ENCODE peak calls at places on chromosomes 6 and 20, in six cellular contexts. Q is SK-N-SH, I is GM12878, J is H1, B is K562, R is A549. K is an unnamed sample.

GRCh38 chr20:13113731-13114130 is 105.0 kb downstream of the SPTLC3 start:
- DNase-seq in Q (no peak), I (no peak), J (no peak), B (no peak), R (no peak), K (no peak)

GRCh38 chr6:163563303-163563702 is 148.8 kb downstream of the QKI start:
- DNase-seq in Q (no peak), I (no peak), J (no peak), B (no peak), R (no peak), K (no peak)

GRCh38 chr6:128519931-128520435 is 416 bp downstream of the PTPRK start:
- DNase-seq in Q (peak; percentile 35), I (no peak), J (peak; percentile 83), B (no peak), R (peak; percentile 25), K (no peak)

GRCh38 chr6:102553214-102553613 is 1159.7 kb downstream of the GRIK2 start:
- DNase-seq in Q (no peak), I (no peak), J (no peak), B (no peak), R (no peak), K (no peak)

GRCh38 chr6:7617954-7618764 is 28.2 kb downstream of the SNRNP48 start:
- DNase-seq in Q (no peak), I (peak; percentile 38), J (no peak), B (no peak), R (no peak), K (no peak)

GRCh38 chr6:151835396-151835795 is 27.9 kb downstream of the ESR1 start:
- DNase-seq in Q (no peak), I (no peak), J (no peak), B (no peak), R (no peak), K (no peak)

GRCh38 chr6:125670586-125670985 is 78.8 kb upstream of the HEY2 start:
- DNase-seq in Q (no peak), I (no peak), J (no peak), B (no peak), R (peak; percentile 2), K (no peak)

GRCh38 chr6:70734979-70735378 is 67.3 kb downstream of the SMAP1 start:
- DNase-seq in Q (no peak), I (no peak), J (no peak), B (no peak), R (no peak), K (no peak)

GRCh38 chr6:122781716-122782115 is 2.2 kb downstream of the FABP7 start:
- DNase-seq in Q (no peak), I (no peak), J (no peak), B (no peak), R (no peak), K (no peak)

GRCh38 chr6:170087946-170088348 is 202.9 kb downstream of the DLL1 start:
- DNase-seq in Q (no peak), I (peak; percentile 23), J (peak; percentile 43), B (no peak), R (no peak), K (no peak)

GRCh38 chr6:98775205-98775604 is 59.2 kb upstream of the POU3F2 start:
- DNase-seq in Q (no peak), I (no peak), J (no peak), B (no peak), R (no peak), K (no peak)

GRCh38 chr6:11938285-11938890 is 73.7 kb upstream of the HIVEP1 start:
- DNase-seq in Q (no peak), I (no peak), J (no peak), B (peak; percentile 99), R (no peak), K (no peak)

GRCh38 chr20:34544109-34544793 is 14.3 kb upstream of the MAP1LC3A start:
- DNase-seq in Q (no peak), I (no peak), J (peak; percentile 67), B (no peak), R (no peak), K (no peak)

GRCh38 chr20:2130062-2130591 is 28.5 kb downstream of the STK35 start:
- DNase-seq in Q (no peak), I (no peak), J (no peak), B (peak; percentile 17), R (no peak), K (no peak)

GRCh38 chr6:153852481-153852880 is 186.6 kb upstream of the OPRM1 start:
- DNase-seq in Q (no peak), I (no peak), J (no peak), B (no peak), R (no peak), K (no peak)

GRCh38 chr6:90044833-90045337 is 150.6 kb downstream of the GJA10 start:
- DNase-seq in Q (no peak), I (no peak), J (no peak), B (peak; percentile 72), R (no peak), K (no peak)

GRCh38 chr6:73823832-73824231 is 127.8 kb downstream of the CD109 start:
- DNase-seq in Q (no peak), I (no peak), J (no peak), B (no peak), R (no peak), K (no peak)

GRCh38 chr20:39631557-39631956 is 669.4 kb downstream of the DHX35 start:
- DNase-seq in Q (no peak), I (no peak), J (no peak), B (no peak), R (no peak), K (no peak)

GRCh38 chr6:169255643-169256042 is 2.0 kb upstream of the THBS2 start:
- DNase-seq in Q (no peak), I (no peak), J (no peak), B (no peak), R (no peak), K (no peak)

GRCh38 chr20:47348539-47349142 is 7.9 kb downstream of the ZMYND8 start:
- DNase-seq in Q (no peak), I (no peak), J (no peak), B (no peak), R (no peak), K (no peak)

GRCh38 chr6:16045238-16045637 is 83.6 kb upstream of the MYLIP start:
- DNase-seq in Q (no peak), I (no peak), J (no peak), B (peak; percentile 68), R (no peak), K (no peak)

GRCh38 chr6:33297956-33298772 is 578 bp downstream of the RGL2 start:
- DNase-seq in Q (peak; percentile 83), I (no peak), J (peak; percentile 84), B (peak; percentile 92), R (peak; percentile 81), K (peak; percentile 80)
- TF ChIP-seq CHD2 in Q (no peak), I (no peak), J (no peak), B (peak; percentile 33), R (no peak), K (no peak)

GRCh38 chr6:34352305-34352937 is 40.0 kb downstream of the NUDT3 start:
- DNase-seq in Q (no peak), I (no peak), J (no peak), B (no peak), R (no peak), K (no peak)
- TF ChIP-seq CHD2 in Q (no peak), I (no peak), J (no peak), B (no peak), R (no peak), K (no peak)

GRCh38 chr20:35952480-35953410 is 1.6 kb downstream of the SCAND1 start:
- DNase-seq in Q (no peak), I (no peak), J (no peak), B (peak; percentile 45), R (peak; percentile 35), K (peak; percentile 66)
- TF ChIP-seq CHD2 in Q (no peak), I (no peak), J (no peak), B (no peak), R (no peak), K (no peak)

GRCh38 chr6:35713426-35713825 is 23.4 kb upstream of the ARMC12 start:
- DNase-seq in Q (no peak), I (no peak), J (no peak), B (no peak), R (no peak), K (no peak)
- TF ChIP-seq CHD2 in Q (no peak), I (no peak), J (no peak), B (no peak), R (no peak), K (no peak)

GRCh38 chr20:23659989-23660837 is 22.5 kb upstream of the CST3 start:
- DNase-seq in Q (no peak), I (no peak), J (no peak), B (peak; percentile 45), R (no peak), K (peak; percentile 73)

GRCh38 chr20:23658336-23658735 is 20.6 kb upstream of the CST3 start:
- DNase-seq in Q (no peak), I (no peak), J (no peak), B (no peak), R (no peak), K (no peak)

GRCh38 chr20:23661002-23661429 is 23.3 kb upstream of the CST3 start:
- DNase-seq in Q (no peak), I (no peak), J (no peak), B (no peak), R (no peak), K (peak; percentile 61)

GRCh38 chr20:23657202-23657601 is 19.4 kb upstream of the CST3 start:
- DNase-seq in Q (no peak), I (no peak), J (no peak), B (no peak), R (no peak), K (no peak)

DNA sequence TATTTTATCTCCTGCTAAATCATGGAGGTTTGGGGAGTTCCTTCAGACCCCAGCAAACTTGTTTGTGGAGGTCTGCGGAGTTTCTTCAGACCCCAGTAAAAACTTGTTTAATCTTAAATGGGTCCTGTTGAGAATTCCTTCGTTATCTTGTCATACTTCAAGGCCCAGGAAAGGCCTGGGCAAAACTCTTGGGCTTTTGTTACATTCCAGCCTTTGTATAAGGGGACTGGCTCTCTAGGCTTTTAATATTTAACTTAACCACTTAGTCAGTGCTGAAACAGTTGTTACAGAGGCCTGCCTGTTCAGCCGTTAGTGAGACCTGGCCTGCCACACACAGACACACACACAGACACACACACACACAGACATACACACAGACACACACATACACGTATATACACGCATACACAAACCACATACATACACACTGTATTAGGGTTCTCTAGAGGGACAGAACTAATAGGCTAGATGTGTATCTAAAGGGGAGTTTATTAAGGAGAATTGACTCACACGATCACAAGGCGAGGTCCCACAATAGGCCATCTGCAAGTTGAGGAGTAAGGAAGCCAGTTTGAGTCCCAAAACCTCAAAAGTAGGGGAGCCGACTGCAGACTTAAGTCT is 21.3 kb upstream of the CST3 start:
- DNase-seq in Q (no peak), I (no peak), J (no peak), B (no peak), R (no peak), K (peak; percentile 89)
- TF ChIP-seq CHD2 in Q (no peak), I (no peak), J (no peak), B (no peak), R (no peak), K (no peak)